ENCODE peak calls at places on chromosomes 16 and 17, in six cellular contexts. One of them, this sample, is unnamed.

GRCh38 chr16:88769617-88770458 is 15.2 kb downstream of the PIEZO1 start:
- DNase-seq in neural crest cell: no peak
- DNase-seq in B cell: peak
- DNase-seq in GM04504: no peak
- DNase-seq in CD4-positive, alpha-beta memory T cell: no peak
- DNase-seq in iPS-NIHi11: peak
- DNase-seq in this sample: peak

GRCh38 chr17:18159551-18160120 is 24.0 kb upstream of the ALKBH5 start:
- DNase-seq in neural crest cell: no peak
- DNase-seq in B cell: no peak
- DNase-seq in GM04504: no peak
- DNase-seq in CD4-positive, alpha-beta memory T cell: no peak
- DNase-seq in iPS-NIHi11: no peak
- DNase-seq in this sample: no peak

GRCh38 chr17:9986754-9987382 is 81.8 kb upstream of the RCVRN start:
- DNase-seq in neural crest cell: no peak
- DNase-seq in B cell: no peak
- DNase-seq in GM04504: no peak
- DNase-seq in CD4-positive, alpha-beta memory T cell: no peak
- DNase-seq in iPS-NIHi11: no peak
- DNase-seq in this sample: no peak

GRCh38 chr17:74566132-74566753 is 1.1 kb downstream of the CD300H start:
- DNase-seq in neural crest cell: peak
- DNase-seq in B cell: peak
- DNase-seq in GM04504: no peak
- DNase-seq in CD4-positive, alpha-beta memory T cell: peak
- DNase-seq in iPS-NIHi11: peak
- DNase-seq in this sample: no peak

GRCh38 chr16:4364196-4365013 is 7.2 kb upstream of the VASN start:
- DNase-seq in neural crest cell: no peak
- DNase-seq in B cell: peak
- DNase-seq in GM04504: no peak
- DNase-seq in CD4-positive, alpha-beta memory T cell: no peak
- DNase-seq in iPS-NIHi11: no peak
- DNase-seq in this sample: no peak

GRCh38 chr16:21589551-21589950 is 9.8 kb upstream of the METTL9 start:
- DNase-seq in neural crest cell: no peak
- DNase-seq in B cell: no peak
- DNase-seq in GM04504: no peak
- DNase-seq in CD4-positive, alpha-beta memory T cell: no peak
- DNase-seq in iPS-NIHi11: no peak
- DNase-seq in this sample: no peak

GRCh38 chr17:78774956-78775571 is 7.0 kb downstream of the CYTH1 start:
- DNase-seq in neural crest cell: no peak
- DNase-seq in B cell: peak
- DNase-seq in GM04504: no peak
- DNase-seq in CD4-positive, alpha-beta memory T cell: peak
- DNase-seq in iPS-NIHi11: no peak
- DNase-seq in this sample: peak

GRCh38 chr16:8634991-8635736 is 13.7 kb downstream of the METTL22 start:
- DNase-seq in neural crest cell: peak
- DNase-seq in B cell: no peak
- DNase-seq in GM04504: no peak
- DNase-seq in CD4-positive, alpha-beta memory T cell: no peak
- DNase-seq in iPS-NIHi11: peak
- DNase-seq in this sample: no peak

GRCh38 chr17:2137342-2138098 is 82.6 kb downstream of the HIC1 start:
- DNase-seq in neural crest cell: peak
- DNase-seq in B cell: peak
- DNase-seq in GM04504: peak
- DNase-seq in CD4-positive, alpha-beta memory T cell: no peak
- DNase-seq in iPS-NIHi11: peak
- DNase-seq in this sample: peak

GRCh38 chr17:74298690-74299617 is 24.9 kb downstream of the DNAI2 start:
- DNase-seq in neural crest cell: no peak
- DNase-seq in B cell: no peak
- DNase-seq in GM04504: no peak
- DNase-seq in CD4-positive, alpha-beta memory T cell: no peak
- DNase-seq in iPS-NIHi11: no peak
- DNase-seq in this sample: no peak